ENCODE peak calls at places on chromosomes 7 and 10, in four cellular contexts. G is neural progenitor cell; R is HCT116; F is CD8-positive, alpha-beta memory T cell. O is an unnamed sample.

GRCh38 chr10:133058267-133059092 is 29.2 kb upstream of the ADGRA1 start:
- DNase-seq in G (no peak), R (no peak), F (no peak), O (no peak)

GRCh38 chr7:39587393-39587792 is 21.2 kb downstream of the YAE1 start:
- DNase-seq in G (no peak), R (no peak), F (no peak), O (no peak)

GRCh38 chr10:118173326-118173725 is 126.6 kb upstream of the RAB11FIP2 start:
- DNase-seq in G (no peak), R (no peak), F (no peak), O (no peak)

GRCh38 chr10:60122190-60122589 is 215.8 kb upstream of the CCDC6 start:
- DNase-seq in G (no peak), R (no peak), F (no peak), O (no peak)

GRCh38 chr7:113784317-113784716 is 134.5 kb downstream of the PPP1R3A start:
- DNase-seq in G (no peak), R (no peak), F (no peak), O (no peak)

GRCh38 chr10:24351883-24352778 is 143.2 kb downstream of the KIAA1217 start:
- DNase-seq in G (peak; percentile 78), R (no peak), F (no peak), O (no peak)

GRCh38 chr10:124112891-124113580 is 19.6 kb upstream of the CHST15 start:
- DNase-seq in G (no peak), R (no peak), F (no peak), O (no peak)

GRCh38 chr10:92816106-92816505 is 32.2 kb upstream of the EXOC6 start:
- DNase-seq in G (no peak), R (no peak), F (no peak), O (no peak)

GRCh38 chr10:43906470-43906869 is 257.8 kb upstream of the ZNF32 start:
- DNase-seq in G (no peak), R (no peak), F (no peak), O (no peak)

GRCh38 chr10:131142446-131143380 is 168.8 kb downstream of the TCERG1L start:
- DNase-seq in G (no peak), R (no peak), F (no peak), O (no peak)

DNA sequence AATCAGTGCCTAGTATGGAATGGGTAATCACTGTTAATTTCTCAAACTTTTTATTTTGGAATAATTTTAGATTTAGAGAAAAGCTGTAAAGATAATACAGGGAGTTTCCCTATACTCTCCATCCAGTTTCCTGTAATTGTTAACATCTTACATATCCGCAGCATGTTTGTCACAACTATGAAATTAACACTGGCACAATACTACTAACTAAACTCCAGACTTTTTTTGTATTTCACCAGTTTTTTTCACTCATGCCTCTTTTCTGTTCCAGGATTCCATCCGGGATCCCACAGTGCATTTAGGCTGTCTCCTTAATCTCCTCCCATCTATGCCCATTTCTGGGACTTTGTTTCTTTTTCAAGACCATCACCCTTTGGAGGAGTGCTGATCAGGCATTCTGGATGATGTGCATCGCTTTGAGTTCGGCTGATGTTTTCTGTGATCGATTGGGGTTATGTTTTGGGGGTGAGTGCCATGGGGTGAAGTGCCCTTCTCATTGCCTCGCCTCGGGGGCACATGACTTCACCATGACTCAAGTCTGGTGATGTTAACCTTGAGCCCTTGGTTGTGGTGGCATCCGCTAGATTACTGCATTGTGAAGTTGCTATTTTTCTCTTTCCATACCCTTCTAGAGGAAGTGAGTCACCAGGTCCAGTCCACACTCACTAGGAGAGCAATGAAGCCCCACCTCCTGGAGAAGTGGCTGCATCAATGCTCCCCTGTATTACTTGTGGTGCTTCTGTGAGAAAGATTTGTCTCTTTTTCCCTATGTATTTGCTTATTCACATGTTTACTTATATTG is 43.9 kb upstream of the GRB10 start:
- DNase-seq in G (no peak), R (peak; percentile 55), F (no peak), O (no peak)
- H3K27ac ChIP-seq in G (no peak overlapping the region), R (no peak overlapping the region), F (no peak overlapping the region), O (no peak overlapping the region)

GRCh38 chr10:38094923-38095574 is 912 bp downstream of the ZNF37A start:
- DNase-seq in G (no peak), R (no peak), F (no peak), O (no peak)
- H3K27ac ChIP-seq in G (no peak overlapping the region), R (peak overlapping the region; percentile 62), F (peak overlapping the region; percentile 95), O (peak overlapping the region; percentile 94)

DNA sequence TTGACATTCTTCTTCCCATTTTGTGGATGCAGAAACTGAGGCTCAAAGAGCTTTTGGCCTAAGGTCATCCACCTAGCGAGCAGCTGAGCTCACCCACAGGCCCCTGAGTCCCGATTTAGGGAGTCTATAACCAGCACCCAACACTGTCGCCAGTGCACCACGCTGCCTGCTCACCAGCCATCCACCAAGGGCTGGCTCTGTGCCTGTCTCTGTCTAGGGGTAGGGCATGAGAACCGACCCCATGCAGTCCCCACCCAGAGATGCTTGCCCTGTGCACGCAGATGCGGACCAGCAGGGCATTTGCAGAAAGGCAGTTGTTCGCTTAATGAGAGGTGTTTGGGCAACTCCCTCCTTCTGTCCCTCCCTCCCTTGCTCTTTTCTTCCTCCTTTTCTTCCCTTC is 97.2 kb downstream of the GRK5 start:
- DNase-seq in G (no peak), R (no peak), F (no peak), O (no peak)
- H3K27ac ChIP-seq in G (no peak overlapping the region), R (no peak overlapping the region), F (no peak overlapping the region), O (no peak overlapping the region)

GRCh38 chr7:157047148-157047547 is 36.7 kb upstream of the MNX1 start:
- DNase-seq in G (no peak), R (no peak), F (no peak), O (no peak)
- H3K27ac ChIP-seq in G (no peak overlapping the region), R (no peak overlapping the region), F (no peak overlapping the region), O (no peak overlapping the region)